ENCODE peak calls at places on chromosome 17, in four cellular contexts. One of them, this sample, is unnamed.

GRCh38 chr17:47802341-47803022 is 19.1 kb downstream of the OSBPL7 start:
- DNase-seq in IMR-90: peak; percentile 41
- DNase-seq in H1: no peak
- DNase-seq in mesendoderm: peak; percentile 74
- DNase-seq in this sample: no peak

GRCh38 chr17:9258115-9259020 is 237.1 kb downstream of the NTN1 start:
- DNase-seq in IMR-90: no peak
- DNase-seq in H1: no peak
- DNase-seq in mesendoderm: peak; percentile 37
- DNase-seq in this sample: no peak

GRCh38 chr17:32588135-32588534 is 101.3 kb downstream of the CDK5R1 start:
- DNase-seq in IMR-90: no peak
- DNase-seq in H1: no peak
- DNase-seq in mesendoderm: no peak
- DNase-seq in this sample: no peak

GRCh38 chr17:41176744-41177387 is 1.2 kb downstream of the KRTAP4-2 start:
- DNase-seq in IMR-90: no peak
- DNase-seq in H1: no peak
- DNase-seq in mesendoderm: no peak
- DNase-seq in this sample: no peak

GRCh38 chr17:2712300-2713043 is 908 bp upstream of the CLUH start:
- DNase-seq in IMR-90: no peak
- DNase-seq in H1: no peak
- DNase-seq in mesendoderm: no peak
- DNase-seq in this sample: no peak

GRCh38 chr17:17137731-17138585 is 68.2 kb downstream of the PLD6 start:
- DNase-seq in IMR-90: no peak
- DNase-seq in H1: no peak
- DNase-seq in mesendoderm: no peak
- DNase-seq in this sample: no peak

GRCh38 chr17:5592382-5592781 is 8.1 kb upstream of the NLRP1 start:
- DNase-seq in IMR-90: peak; percentile 44
- DNase-seq in H1: no peak
- DNase-seq in mesendoderm: peak; percentile 70
- DNase-seq in this sample: peak; percentile 50

GRCh38 chr17:20944014-20944905 is 98.6 kb downstream of the USP22 start:
- DNase-seq in IMR-90: no peak
- DNase-seq in H1: no peak
- DNase-seq in mesendoderm: peak; percentile 82
- DNase-seq in this sample: no peak

GRCh38 chr17:2198917-2199316 is 104.7 kb downstream of the SMG6 start:
- DNase-seq in IMR-90: peak; percentile 82
- DNase-seq in H1: no peak
- DNase-seq in mesendoderm: no peak
- DNase-seq in this sample: no peak

GRCh38 chr17:12282056-12282455 is 261.4 kb downstream of the MAP2K4 start:
- DNase-seq in IMR-90: peak; percentile 90
- DNase-seq in H1: no peak
- DNase-seq in mesendoderm: no peak
- DNase-seq in this sample: no peak

GRCh38 chr17:16444258-16444886 is 29.0 kb downstream of the TRPV2 start:
- DNase-seq in IMR-90: no peak
- DNase-seq in H1: no peak
- DNase-seq in mesendoderm: peak; percentile 60
- DNase-seq in this sample: no peak

GRCh38 chr17:68534714-68535113 is 22.5 kb downstream of the PRKAR1A start:
- DNase-seq in IMR-90: no peak
- DNase-seq in H1: no peak
- DNase-seq in mesendoderm: no peak
- DNase-seq in this sample: no peak
- H3K36me3 ChIP-seq in IMR-90: peaks cover 41% of the 10 kb centered on the region
- H3K36me3 ChIP-seq in H1: peaks cover 18% of the 10 kb centered on the region
- H3K36me3 ChIP-seq in mesendoderm: peaks cover 12% of the 10 kb centered on the region
- H3K36me3 ChIP-seq in this sample: peaks cover 17% of the 10 kb centered on the region

DNA sequence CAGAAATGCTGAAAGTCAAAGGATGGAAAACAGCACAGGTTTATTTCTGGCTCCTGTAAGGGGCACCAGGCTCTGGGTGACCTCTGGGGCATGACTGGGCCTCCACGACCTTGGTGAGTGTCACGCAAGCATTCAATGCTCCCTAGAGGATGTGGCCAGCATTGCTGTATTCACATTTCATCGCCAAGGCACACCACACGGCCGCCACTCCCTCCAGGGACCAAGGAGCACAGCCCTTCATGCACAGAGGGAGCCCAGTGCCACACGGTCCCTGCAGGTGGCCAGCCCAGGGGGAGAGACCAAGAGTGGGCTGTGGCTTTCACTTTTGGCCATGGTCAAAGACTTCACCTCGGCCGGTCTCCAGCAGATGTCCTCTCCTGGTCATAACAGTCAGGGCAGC is 137.4 kb upstream of the TNRC6C start:
- DNase-seq in IMR-90: no peak
- DNase-seq in H1: no peak
- DNase-seq in mesendoderm: peak; percentile 66
- DNase-seq in this sample: no peak
- H2BK15ac ChIP-seq in IMR-90: no peak overlapping the region
- H2BK15ac ChIP-seq in H1: no peak overlapping the region
- H2BK15ac ChIP-seq in mesendoderm: no peak overlapping the region
- H2BK15ac ChIP-seq in this sample: no peak overlapping the region

DNA sequence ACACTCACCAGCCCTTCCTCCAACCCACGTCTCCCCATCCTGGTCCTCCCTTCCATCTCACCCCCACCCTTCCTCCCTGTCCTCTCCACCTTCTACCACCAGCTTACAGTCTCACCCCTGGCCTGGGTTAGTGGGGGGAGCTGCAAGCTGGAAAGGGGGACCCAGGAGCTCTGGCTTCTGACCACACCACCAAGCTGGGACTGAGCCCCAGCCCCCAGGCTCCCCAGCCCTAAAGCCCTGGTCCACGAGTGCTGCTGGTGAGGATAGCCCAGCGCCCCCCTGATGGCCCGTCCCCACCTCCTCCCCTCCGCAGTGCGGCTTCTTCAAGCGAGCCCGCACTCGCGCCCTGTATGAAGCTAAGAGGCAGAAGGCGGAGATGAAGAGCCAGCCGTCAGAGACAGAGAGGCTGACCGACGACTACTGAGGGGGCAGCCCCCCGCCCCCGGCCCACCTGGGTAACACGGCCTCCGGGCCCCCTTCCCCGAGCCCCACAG is 7.2 kb upstream of the PDK2 start:
- DNase-seq in IMR-90: no peak
- DNase-seq in H1: no peak
- DNase-seq in mesendoderm: no peak
- DNase-seq in this sample: no peak
- H3K36me3 ChIP-seq in IMR-90: peaks cover 21% of the 10 kb centered on the region
- H3K36me3 ChIP-seq in H1: no peaks in the 10 kb centered on the region
- H3K36me3 ChIP-seq in mesendoderm: no peaks in the 10 kb centered on the region
- H3K36me3 ChIP-seq in this sample: no peaks in the 10 kb centered on the region

DNA sequence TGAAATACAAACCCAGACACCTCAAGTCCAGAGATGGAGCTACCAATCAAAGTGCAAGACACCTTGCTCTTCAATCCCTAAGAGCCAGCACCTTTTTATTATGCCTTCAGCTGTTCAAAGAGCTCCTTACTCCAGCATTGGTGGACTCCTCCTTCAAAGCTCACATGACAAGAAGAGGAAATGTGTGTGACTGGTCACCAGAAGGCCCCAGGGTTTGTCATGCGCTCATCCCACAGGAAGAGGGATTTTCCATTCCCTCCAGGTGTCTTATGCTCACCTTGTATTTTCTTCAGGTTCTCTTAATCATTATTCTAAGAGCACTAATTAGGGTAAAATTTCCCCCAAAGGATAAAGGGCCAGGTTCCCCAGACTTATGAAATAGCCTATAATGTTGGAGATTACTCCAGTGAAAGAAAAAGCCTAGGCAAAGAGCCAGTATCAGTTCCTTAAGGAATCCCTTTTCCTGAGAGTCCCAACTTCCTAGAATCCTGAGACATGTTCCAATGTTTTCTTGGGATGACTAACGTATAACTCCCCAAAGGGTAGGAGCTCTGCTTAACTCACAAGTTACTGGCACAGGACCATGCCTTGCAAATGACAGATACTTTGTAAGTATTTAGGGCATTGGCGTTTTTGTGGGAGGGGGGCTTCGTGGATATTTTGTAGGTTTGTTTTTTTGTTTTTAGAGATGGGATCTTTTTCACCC is 56.9 kb upstream of the SOX9 start:
- DNase-seq in IMR-90: no peak
- DNase-seq in H1: no peak
- DNase-seq in mesendoderm: no peak
- DNase-seq in this sample: no peak
- H2BK15ac ChIP-seq in IMR-90: no peak overlapping the region
- H2BK15ac ChIP-seq in H1: no peak overlapping the region
- H2BK15ac ChIP-seq in mesendoderm: no peak overlapping the region
- H2BK15ac ChIP-seq in this sample: no peak overlapping the region

DNA sequence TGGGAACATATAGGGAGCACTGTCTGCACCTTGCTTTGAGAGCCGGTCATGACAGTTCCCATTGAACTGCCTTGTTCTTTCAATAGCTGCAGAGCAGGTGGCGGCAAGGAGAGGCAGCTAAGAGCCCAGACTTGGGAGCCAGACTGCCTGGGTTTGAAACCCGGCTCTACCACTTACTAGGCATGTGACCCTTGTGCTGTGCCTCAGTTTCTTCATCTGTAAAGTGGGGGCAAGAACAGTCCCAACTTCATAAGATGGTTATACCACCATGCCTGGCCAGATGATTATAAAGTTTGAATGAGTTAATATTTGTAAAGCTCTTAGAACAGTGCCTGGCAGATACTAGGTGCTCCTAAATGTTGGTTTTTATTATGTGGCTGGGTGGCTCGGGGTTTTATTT is 14.4 kb downstream of the ERBB2 start:
- DNase-seq in IMR-90: no peak
- DNase-seq in H1: no peak
- DNase-seq in mesendoderm: no peak
- DNase-seq in this sample: no peak
- H3K36me3 ChIP-seq in IMR-90: peaks cover 58% of the 10 kb centered on the region
- H3K36me3 ChIP-seq in H1: peaks cover 64% of the 10 kb centered on the region
- H3K36me3 ChIP-seq in mesendoderm: peaks cover 9% of the 10 kb centered on the region
- H3K36me3 ChIP-seq in this sample: peaks cover 57% of the 10 kb centered on the region